ENCODE peak calls at places on chromosomes 6 and 20, in four cellular contexts. R is astrocyte of the cerebellum; K is activated T-helper 1 cell treated with anti-CD3 and anti-CD28 coated beads, Interleukin-12 subunit alpha, Interleukin-12 subunit beta, Interleukin-2, Interleukin-4 antibody, amounts not matched to agents 30 ng/mL and 10 ng/mL and 1 ng/mL, durations not matched to agents 14 hours and 24 hours and 36 hours; I is G401. C is an unnamed sample.

GRCh38 chr6:3744211-3744900 is 7.2 kb downstream of the PXDC1 start:
- DNase-seq in I (no peak), R (no peak), K (no peak), C (no peak)

GRCh38 chr6:1423578-1423977 is 34.2 kb downstream of the FOXF2 start:
- DNase-seq in I (no peak), K (no peak), R (no peak), C (no peak)

GRCh38 chr20:52766645-52767435 is 205.3 kb upstream of the TSHZ2 start:
- DNase-seq in R (no peak), K (no peak), I (peak; percentile 72), C (peak; percentile 70)

GRCh38 chr20:5065489-5066383 is 54.0 kb downstream of the PCNA start:
- DNase-seq in K (no peak), R (peak; percentile 59), I (no peak), C (peak; percentile 79)

GRCh38 chr6:106773482-106773881 is 144.1 kb downstream of the QRSL1 start:
- DNase-seq in I (no peak), R (no peak), K (no peak), C (no peak)

GRCh38 chr20:58340853-58341252 is 31.3 kb downstream of the RAB22A start:
- DNase-seq in R (no peak), I (no peak), K (no peak), C (no peak)

GRCh38 chr6:137491478-137491877 is 2.7 kb downstream of the OLIG3 start:
- DNase-seq in R (no peak), I (no peak), K (no peak), C (no peak)

GRCh38 chr20:39045676-39046075 is 83.5 kb downstream of the DHX35 start:
- DNase-seq in K (no peak), R (no peak), I (no peak), C (no peak)

GRCh38 chr6:154994881-154995240 is 254 bp upstream of the TIAM2 start:
- DNase-seq in R (no peak), I (no peak), K (no peak), C (no peak)

GRCh38 chr6:151535476-151536279 is 41.9 kb downstream of the CCDC170 start:
- DNase-seq in R (no peak), K (no peak), I (no peak), C (no peak)

GRCh38 chr20:402496-402885 is 5.6 kb upstream of the RBCK1 start:
- DNase-seq in R (no peak), I (no peak), K (no peak), C (no peak)

GRCh38 chr6:24574809-24575208 is 71.2 kb downstream of the KIAA0319 start:
- DNase-seq in K (no peak), I (peak; percentile 19), R (no peak), C (no peak)

GRCh38 chr6:3001773-3002293 is 2.1 kb downstream of the NQO2 start:
- DNase-seq in R (no peak), K (no peak), I (peak; percentile 79), C (peak; percentile 11)

GRCh38 chr6:49462071-49462470 is 982 bp downstream of the MMUT start:
- DNase-seq in R (no peak), K (no peak), I (peak; percentile 32), C (no peak)

GRCh38 chr6:107698146-107698545 is 126.0 kb downstream of the SCML4 start:
- DNase-seq in K (no peak), R (no peak), I (no peak), C (no peak)

GRCh38 chr6:109916759-109917158 is 61.4 kb upstream of the GPR6 start:
- DNase-seq in I (no peak), K (no peak), R (no peak), C (no peak)

GRCh38 chr6:40395066-40395697 is 192.0 kb downstream of the LRFN2 start:
- DNase-seq in K (no peak), R (no peak), I (peak; percentile 75), C (no peak)

GRCh38 chr20:61765871-61766654 is 299.6 kb downstream of the TAF4 start:
- DNase-seq in I (no peak), R (no peak), K (no peak), C (no peak)

GRCh38 chr6:139361211-139361610 is 13.2 kb downstream of the CITED2 start:
- DNase-seq in R (no peak), K (no peak), I (no peak), C (no peak)

GRCh38 chr6:159691963-159692287 is 1.1 kb downstream of the SOD2 start:
- DNase-seq in R (no peak), K (no peak), I (peak; percentile 12), C (no peak)

GRCh38 chr6:14743126-14743464 is 502.8 kb upstream of the JARID2 start:
- DNase-seq in K (no peak), I (no peak), R (no peak), C (no peak)

GRCh38 chr6:56541736-56542366 is 100.8 kb downstream of the DST start:
- DNase-seq in R (no peak), K (no peak), I (peak; percentile 50), C (no peak)

C was measured in NCI-H446 treated with DMSO at 0.1 percent for 48 hours.